ENCODE peak calls at places on chromosome 22, in ten cellular contexts. One of them, this sample, is unnamed.

GRCh38 chr22:20008221-20008995 is 8.2 kb downstream of the ARVCF start:
- DNase-seq in SJSA1: no peak
- DNase-seq in activated gamma-delta T cell treated with anti-CD3 and anti-CD28 coated beads, Interleukin-2, amount 50 U/mL, for 16 hours: no peak
- DNase-seq in sciatic nerve: no peak
- DNase-seq in psoas muscle: no peak
- DNase-seq in fibroblast of pulmonary artery: no peak
- DNase-seq in NCI-H2081: no peak
- DNase-seq in stimulated activated CD4-positive, alpha-beta T cell treated with anti-CD3 and anti-CD28 coated beads, TNF-alpha, amount 100 ng/mL, for 24 hours: no peak
- DNase-seq in activated CD8-positive, alpha-beta memory T cell treated with anti-CD3 and anti-CD28 coated beads, Interleukin-2, amount 10 ng/mL, durations not matched to agents 7 days and 5 days: no peak
- DNase-seq in midbrain: no peak
- DNase-seq in this sample: peak

GRCh38 chr22:31248965-31249940 is 37.2 kb downstream of the LIMK2 start:
- DNase-seq in SJSA1: no peak
- DNase-seq in activated gamma-delta T cell treated with anti-CD3 and anti-CD28 coated beads, Interleukin-2, amount 50 U/mL, for 16 hours: no peak
- DNase-seq in sciatic nerve: no peak
- DNase-seq in psoas muscle: no peak
- DNase-seq in fibroblast of pulmonary artery: no peak
- DNase-seq in NCI-H2081: no peak
- DNase-seq in stimulated activated CD4-positive, alpha-beta T cell treated with anti-CD3 and anti-CD28 coated beads, TNF-alpha, amount 100 ng/mL, for 24 hours: no peak
- DNase-seq in activated CD8-positive, alpha-beta memory T cell treated with anti-CD3 and anti-CD28 coated beads, Interleukin-2, amount 10 ng/mL, durations not matched to agents 7 days and 5 days: no peak
- DNase-seq in midbrain: peak
- DNase-seq in this sample: no peak

GRCh38 chr22:20523118-20523983 is 15.9 kb downstream of the MED15 start:
- DNase-seq in SJSA1: no peak
- DNase-seq in activated gamma-delta T cell treated with anti-CD3 and anti-CD28 coated beads, Interleukin-2, amount 50 U/mL, for 16 hours: no peak
- DNase-seq in sciatic nerve: no peak
- DNase-seq in psoas muscle: no peak
- DNase-seq in fibroblast of pulmonary artery: peak
- DNase-seq in NCI-H2081: no peak
- DNase-seq in stimulated activated CD4-positive, alpha-beta T cell treated with anti-CD3 and anti-CD28 coated beads, TNF-alpha, amount 100 ng/mL, for 24 hours: no peak
- DNase-seq in activated CD8-positive, alpha-beta memory T cell treated with anti-CD3 and anti-CD28 coated beads, Interleukin-2, amount 10 ng/mL, durations not matched to agents 7 days and 5 days: peak
- DNase-seq in midbrain: no peak
- DNase-seq in this sample: no peak

GRCh38 chr22:40123387-40123786 is 54.3 kb upstream of the TNRC6B start:
- DNase-seq in SJSA1: no peak
- DNase-seq in activated gamma-delta T cell treated with anti-CD3 and anti-CD28 coated beads, Interleukin-2, amount 50 U/mL, for 16 hours: no peak
- DNase-seq in sciatic nerve: no peak
- DNase-seq in psoas muscle: no peak
- DNase-seq in fibroblast of pulmonary artery: peak
- DNase-seq in NCI-H2081: no peak
- DNase-seq in stimulated activated CD4-positive, alpha-beta T cell treated with anti-CD3 and anti-CD28 coated beads, TNF-alpha, amount 100 ng/mL, for 24 hours: no peak
- DNase-seq in activated CD8-positive, alpha-beta memory T cell treated with anti-CD3 and anti-CD28 coated beads, Interleukin-2, amount 10 ng/mL, durations not matched to agents 7 days and 5 days: no peak
- DNase-seq in midbrain: no peak
- DNase-seq in this sample: no peak

GRCh38 chr22:20648306-20648903 is 125.5 kb upstream of the SERPIND1 start:
- DNase-seq in SJSA1: no peak
- DNase-seq in activated gamma-delta T cell treated with anti-CD3 and anti-CD28 coated beads, Interleukin-2, amount 50 U/mL, for 16 hours: no peak
- DNase-seq in sciatic nerve: peak
- DNase-seq in psoas muscle: no peak
- DNase-seq in fibroblast of pulmonary artery: no peak
- DNase-seq in NCI-H2081: no peak
- DNase-seq in stimulated activated CD4-positive, alpha-beta T cell treated with anti-CD3 and anti-CD28 coated beads, TNF-alpha, amount 100 ng/mL, for 24 hours: no peak
- DNase-seq in activated CD8-positive, alpha-beta memory T cell treated with anti-CD3 and anti-CD28 coated beads, Interleukin-2, amount 10 ng/mL, durations not matched to agents 7 days and 5 days: peak
- DNase-seq in midbrain: no peak
- DNase-seq in this sample: no peak

GRCh38 chr22:49964136-49964492 is 3.5 kb downstream of the PIM3 start:
- DNase-seq in SJSA1: no peak
- DNase-seq in activated gamma-delta T cell treated with anti-CD3 and anti-CD28 coated beads, Interleukin-2, amount 50 U/mL, for 16 hours: no peak
- DNase-seq in sciatic nerve: peak
- DNase-seq in psoas muscle: no peak
- DNase-seq in fibroblast of pulmonary artery: no peak
- DNase-seq in NCI-H2081: no peak
- DNase-seq in stimulated activated CD4-positive, alpha-beta T cell treated with anti-CD3 and anti-CD28 coated beads, TNF-alpha, amount 100 ng/mL, for 24 hours: no peak
- DNase-seq in activated CD8-positive, alpha-beta memory T cell treated with anti-CD3 and anti-CD28 coated beads, Interleukin-2, amount 10 ng/mL, durations not matched to agents 7 days and 5 days: peak
- DNase-seq in midbrain: no peak
- DNase-seq in this sample: no peak

GRCh38 chr22:50001388-50002231 is 11.0 kb downstream of the IL17REL start:
- DNase-seq in SJSA1: no peak
- DNase-seq in activated gamma-delta T cell treated with anti-CD3 and anti-CD28 coated beads, Interleukin-2, amount 50 U/mL, for 16 hours: no peak
- DNase-seq in sciatic nerve: peak
- DNase-seq in psoas muscle: no peak
- DNase-seq in fibroblast of pulmonary artery: no peak
- DNase-seq in NCI-H2081: no peak
- DNase-seq in stimulated activated CD4-positive, alpha-beta T cell treated with anti-CD3 and anti-CD28 coated beads, TNF-alpha, amount 100 ng/mL, for 24 hours: no peak
- DNase-seq in activated CD8-positive, alpha-beta memory T cell treated with anti-CD3 and anti-CD28 coated beads, Interleukin-2, amount 10 ng/mL, durations not matched to agents 7 days and 5 days: peak
- DNase-seq in midbrain: no peak
- DNase-seq in this sample: no peak

GRCh38 chr22:39674536-39674935 is 104.0 kb downstream of the CACNA1I start:
- DNase-seq in SJSA1: peak
- DNase-seq in activated gamma-delta T cell treated with anti-CD3 and anti-CD28 coated beads, Interleukin-2, amount 50 U/mL, for 16 hours: no peak
- DNase-seq in sciatic nerve: no peak
- DNase-seq in psoas muscle: no peak
- DNase-seq in fibroblast of pulmonary artery: no peak
- DNase-seq in NCI-H2081: no peak
- DNase-seq in stimulated activated CD4-positive, alpha-beta T cell treated with anti-CD3 and anti-CD28 coated beads, TNF-alpha, amount 100 ng/mL, for 24 hours: no peak
- DNase-seq in activated CD8-positive, alpha-beta memory T cell treated with anti-CD3 and anti-CD28 coated beads, Interleukin-2, amount 10 ng/mL, durations not matched to agents 7 days and 5 days: no peak
- DNase-seq in midbrain: no peak
- DNase-seq in this sample: peak

GRCh38 chr22:43237280-43237679 is 50.3 kb upstream of the TTLL12 start:
- DNase-seq in SJSA1: no peak
- DNase-seq in activated gamma-delta T cell treated with anti-CD3 and anti-CD28 coated beads, Interleukin-2, amount 50 U/mL, for 16 hours: no peak
- DNase-seq in sciatic nerve: no peak
- DNase-seq in psoas muscle: no peak
- DNase-seq in fibroblast of pulmonary artery: no peak
- DNase-seq in NCI-H2081: no peak
- DNase-seq in stimulated activated CD4-positive, alpha-beta T cell treated with anti-CD3 and anti-CD28 coated beads, TNF-alpha, amount 100 ng/mL, for 24 hours: no peak
- DNase-seq in activated CD8-positive, alpha-beta memory T cell treated with anti-CD3 and anti-CD28 coated beads, Interleukin-2, amount 10 ng/mL, durations not matched to agents 7 days and 5 days: no peak
- DNase-seq in midbrain: no peak
- DNase-seq in this sample: no peak

GRCh38 chr22:44362249-44363040 is 49.7 kb upstream of the SHISAL1 start:
- DNase-seq in SJSA1: peak
- DNase-seq in activated gamma-delta T cell treated with anti-CD3 and anti-CD28 coated beads, Interleukin-2, amount 50 U/mL, for 16 hours: no peak
- DNase-seq in sciatic nerve: no peak
- DNase-seq in psoas muscle: peak
- DNase-seq in fibroblast of pulmonary artery: peak
- DNase-seq in NCI-H2081: no peak
- DNase-seq in stimulated activated CD4-positive, alpha-beta T cell treated with anti-CD3 and anti-CD28 coated beads, TNF-alpha, amount 100 ng/mL, for 24 hours: no peak
- DNase-seq in activated CD8-positive, alpha-beta memory T cell treated with anti-CD3 and anti-CD28 coated beads, Interleukin-2, amount 10 ng/mL, durations not matched to agents 7 days and 5 days: no peak
- DNase-seq in midbrain: no peak
- DNase-seq in this sample: no peak

GRCh38 chr22:35312198-35313059 is 12.7 kb downstream of the TOM1 start:
- DNase-seq in SJSA1: no peak
- DNase-seq in activated gamma-delta T cell treated with anti-CD3 and anti-CD28 coated beads, Interleukin-2, amount 50 U/mL, for 16 hours: no peak
- DNase-seq in sciatic nerve: no peak
- DNase-seq in psoas muscle: no peak
- DNase-seq in fibroblast of pulmonary artery: no peak
- DNase-seq in NCI-H2081: no peak
- DNase-seq in stimulated activated CD4-positive, alpha-beta T cell treated with anti-CD3 and anti-CD28 coated beads, TNF-alpha, amount 100 ng/mL, for 24 hours: no peak
- DNase-seq in activated CD8-positive, alpha-beta memory T cell treated with anti-CD3 and anti-CD28 coated beads, Interleukin-2, amount 10 ng/mL, durations not matched to agents 7 days and 5 days: no peak
- DNase-seq in midbrain: no peak
- DNase-seq in this sample: no peak

GRCh38 chr22:35688913-35689675 is 28.6 kb upstream of the APOL5 start:
- DNase-seq in SJSA1: no peak
- DNase-seq in activated gamma-delta T cell treated with anti-CD3 and anti-CD28 coated beads, Interleukin-2, amount 50 U/mL, for 16 hours: no peak
- DNase-seq in sciatic nerve: no peak
- DNase-seq in psoas muscle: no peak
- DNase-seq in fibroblast of pulmonary artery: no peak
- DNase-seq in NCI-H2081: no peak
- DNase-seq in stimulated activated CD4-positive, alpha-beta T cell treated with anti-CD3 and anti-CD28 coated beads, TNF-alpha, amount 100 ng/mL, for 24 hours: no peak
- DNase-seq in activated CD8-positive, alpha-beta memory T cell treated with anti-CD3 and anti-CD28 coated beads, Interleukin-2, amount 10 ng/mL, durations not matched to agents 7 days and 5 days: no peak
- DNase-seq in midbrain: no peak
- DNase-seq in this sample: no peak

GRCh38 chr22:37566329-37566837 is 6.1 kb downstream of the CDC42EP1 start:
- DNase-seq in SJSA1: no peak
- DNase-seq in activated gamma-delta T cell treated with anti-CD3 and anti-CD28 coated beads, Interleukin-2, amount 50 U/mL, for 16 hours: peak
- DNase-seq in sciatic nerve: no peak
- DNase-seq in psoas muscle: no peak
- DNase-seq in fibroblast of pulmonary artery: no peak
- DNase-seq in NCI-H2081: no peak
- DNase-seq in stimulated activated CD4-positive, alpha-beta T cell treated with anti-CD3 and anti-CD28 coated beads, TNF-alpha, amount 100 ng/mL, for 24 hours: no peak
- DNase-seq in activated CD8-positive, alpha-beta memory T cell treated with anti-CD3 and anti-CD28 coated beads, Interleukin-2, amount 10 ng/mL, durations not matched to agents 7 days and 5 days: peak
- DNase-seq in midbrain: no peak
- DNase-seq in this sample: no peak

GRCh38 chr22:17258015-17258827 is 39.0 kb upstream of the ADA2 start:
- DNase-seq in SJSA1: no peak
- DNase-seq in activated gamma-delta T cell treated with anti-CD3 and anti-CD28 coated beads, Interleukin-2, amount 50 U/mL, for 16 hours: no peak
- DNase-seq in sciatic nerve: peak
- DNase-seq in psoas muscle: peak
- DNase-seq in fibroblast of pulmonary artery: peak
- DNase-seq in NCI-H2081: peak
- DNase-seq in stimulated activated CD4-positive, alpha-beta T cell treated with anti-CD3 and anti-CD28 coated beads, TNF-alpha, amount 100 ng/mL, for 24 hours: peak
- DNase-seq in activated CD8-positive, alpha-beta memory T cell treated with anti-CD3 and anti-CD28 coated beads, Interleukin-2, amount 10 ng/mL, durations not matched to agents 7 days and 5 days: peak
- DNase-seq in midbrain: peak
- DNase-seq in this sample: peak

GRCh38 chr22:40289991-40290459 is 56.3 kb upstream of the ADSL start:
- DNase-seq in SJSA1: no peak
- DNase-seq in activated gamma-delta T cell treated with anti-CD3 and anti-CD28 coated beads, Interleukin-2, amount 50 U/mL, for 16 hours: peak
- DNase-seq in sciatic nerve: no peak
- DNase-seq in psoas muscle: no peak
- DNase-seq in fibroblast of pulmonary artery: no peak
- DNase-seq in NCI-H2081: no peak
- DNase-seq in stimulated activated CD4-positive, alpha-beta T cell treated with anti-CD3 and anti-CD28 coated beads, TNF-alpha, amount 100 ng/mL, for 24 hours: peak
- DNase-seq in activated CD8-positive, alpha-beta memory T cell treated with anti-CD3 and anti-CD28 coated beads, Interleukin-2, amount 10 ng/mL, durations not matched to agents 7 days and 5 days: peak
- DNase-seq in midbrain: no peak
- DNase-seq in this sample: no peak

GRCh38 chr22:30251661-30252226 is 5.2 kb upstream of the LIF start:
- DNase-seq in SJSA1: peak
- DNase-seq in activated gamma-delta T cell treated with anti-CD3 and anti-CD28 coated beads, Interleukin-2, amount 50 U/mL, for 16 hours: no peak
- DNase-seq in sciatic nerve: no peak
- DNase-seq in psoas muscle: no peak
- DNase-seq in fibroblast of pulmonary artery: peak
- DNase-seq in NCI-H2081: no peak
- DNase-seq in stimulated activated CD4-positive, alpha-beta T cell treated with anti-CD3 and anti-CD28 coated beads, TNF-alpha, amount 100 ng/mL, for 24 hours: no peak
- DNase-seq in activated CD8-positive, alpha-beta memory T cell treated with anti-CD3 and anti-CD28 coated beads, Interleukin-2, amount 10 ng/mL, durations not matched to agents 7 days and 5 days: no peak
- DNase-seq in midbrain: no peak
- DNase-seq in this sample: no peak

GRCh38 chr22:26620197-26620596 is 1.6 kb upstream of the CRYBA4 start:
- DNase-seq in SJSA1: no peak
- DNase-seq in activated gamma-delta T cell treated with anti-CD3 and anti-CD28 coated beads, Interleukin-2, amount 50 U/mL, for 16 hours: no peak
- DNase-seq in sciatic nerve: no peak
- DNase-seq in psoas muscle: no peak
- DNase-seq in fibroblast of pulmonary artery: no peak
- DNase-seq in NCI-H2081: no peak
- DNase-seq in stimulated activated CD4-positive, alpha-beta T cell treated with anti-CD3 and anti-CD28 coated beads, TNF-alpha, amount 100 ng/mL, for 24 hours: no peak
- DNase-seq in activated CD8-positive, alpha-beta memory T cell treated with anti-CD3 and anti-CD28 coated beads, Interleukin-2, amount 10 ng/mL, durations not matched to agents 7 days and 5 days: no peak
- DNase-seq in midbrain: no peak
- DNase-seq in this sample: no peak

GRCh38 chr22:38699143-38699542 is 1.6 kb downstream of the JOSD1 start:
- DNase-seq in SJSA1: no peak
- DNase-seq in activated gamma-delta T cell treated with anti-CD3 and anti-CD28 coated beads, Interleukin-2, amount 50 U/mL, for 16 hours: no peak
- DNase-seq in sciatic nerve: no peak
- DNase-seq in psoas muscle: no peak
- DNase-seq in fibroblast of pulmonary artery: no peak
- DNase-seq in NCI-H2081: no peak
- DNase-seq in stimulated activated CD4-positive, alpha-beta T cell treated with anti-CD3 and anti-CD28 coated beads, TNF-alpha, amount 100 ng/mL, for 24 hours: no peak
- DNase-seq in activated CD8-positive, alpha-beta memory T cell treated with anti-CD3 and anti-CD28 coated beads, Interleukin-2, amount 10 ng/mL, durations not matched to agents 7 days and 5 days: no peak
- DNase-seq in midbrain: no peak
- DNase-seq in this sample: no peak

GRCh38 chr22:23180301-23180892 is at the start of gene BCR:
- DNase-seq in SJSA1: peak
- DNase-seq in activated gamma-delta T cell treated with anti-CD3 and anti-CD28 coated beads, Interleukin-2, amount 50 U/mL, for 16 hours: no peak
- DNase-seq in sciatic nerve: peak
- DNase-seq in psoas muscle: peak
- DNase-seq in fibroblast of pulmonary artery: peak
- DNase-seq in NCI-H2081: no peak
- DNase-seq in stimulated activated CD4-positive, alpha-beta T cell treated with anti-CD3 and anti-CD28 coated beads, TNF-alpha, amount 100 ng/mL, for 24 hours: no peak
- DNase-seq in activated CD8-positive, alpha-beta memory T cell treated with anti-CD3 and anti-CD28 coated beads, Interleukin-2, amount 10 ng/mL, durations not matched to agents 7 days and 5 days: peak
- DNase-seq in midbrain: peak
- DNase-seq in this sample: peak

GRCh38 chr22:48075604-48076400 is 1313.4 kb downstream of the TBC1D22A start:
- DNase-seq in SJSA1: no peak
- DNase-seq in activated gamma-delta T cell treated with anti-CD3 and anti-CD28 coated beads, Interleukin-2, amount 50 U/mL, for 16 hours: no peak
- DNase-seq in sciatic nerve: no peak
- DNase-seq in psoas muscle: no peak
- DNase-seq in fibroblast of pulmonary artery: no peak
- DNase-seq in NCI-H2081: no peak
- DNase-seq in stimulated activated CD4-positive, alpha-beta T cell treated with anti-CD3 and anti-CD28 coated beads, TNF-alpha, amount 100 ng/mL, for 24 hours: no peak
- DNase-seq in activated CD8-positive, alpha-beta memory T cell treated with anti-CD3 and anti-CD28 coated beads, Interleukin-2, amount 10 ng/mL, durations not matched to agents 7 days and 5 days: no peak
- DNase-seq in midbrain: no peak
- DNase-seq in this sample: no peak

GRCh38 chr22:50525991-50526848 is 822 bp upstream of the SCO2 start:
- DNase-seq in SJSA1: peak
- DNase-seq in activated gamma-delta T cell treated with anti-CD3 and anti-CD28 coated beads, Interleukin-2, amount 50 U/mL, for 16 hours: peak
- DNase-seq in sciatic nerve: peak
- DNase-seq in psoas muscle: peak
- DNase-seq in fibroblast of pulmonary artery: peak
- DNase-seq in NCI-H2081: peak
- DNase-seq in stimulated activated CD4-positive, alpha-beta T cell treated with anti-CD3 and anti-CD28 coated beads, TNF-alpha, amount 100 ng/mL, for 24 hours: peak
- DNase-seq in activated CD8-positive, alpha-beta memory T cell treated with anti-CD3 and anti-CD28 coated beads, Interleukin-2, amount 10 ng/mL, durations not matched to agents 7 days and 5 days: peak
- DNase-seq in midbrain: peak
- DNase-seq in this sample: peak

GRCh38 chr22:49847751-49848689 is 5.6 kb upstream of the ZBED4 start:
- DNase-seq in SJSA1: no peak
- DNase-seq in activated gamma-delta T cell treated with anti-CD3 and anti-CD28 coated beads, Interleukin-2, amount 50 U/mL, for 16 hours: no peak
- DNase-seq in sciatic nerve: peak
- DNase-seq in psoas muscle: no peak
- DNase-seq in fibroblast of pulmonary artery: no peak
- DNase-seq in NCI-H2081: no peak
- DNase-seq in stimulated activated CD4-positive, alpha-beta T cell treated with anti-CD3 and anti-CD28 coated beads, TNF-alpha, amount 100 ng/mL, for 24 hours: no peak
- DNase-seq in activated CD8-positive, alpha-beta memory T cell treated with anti-CD3 and anti-CD28 coated beads, Interleukin-2, amount 10 ng/mL, durations not matched to agents 7 days and 5 days: no peak
- DNase-seq in midbrain: no peak
- DNase-seq in this sample: no peak

GRCh38 chr22:17578129-17578754 is 14.9 kb downstream of the SLC25A18 start:
- DNase-seq in SJSA1: no peak
- DNase-seq in activated gamma-delta T cell treated with anti-CD3 and anti-CD28 coated beads, Interleukin-2, amount 50 U/mL, for 16 hours: no peak
- DNase-seq in sciatic nerve: peak
- DNase-seq in psoas muscle: peak
- DNase-seq in fibroblast of pulmonary artery: peak
- DNase-seq in NCI-H2081: no peak
- DNase-seq in stimulated activated CD4-positive, alpha-beta T cell treated with anti-CD3 and anti-CD28 coated beads, TNF-alpha, amount 100 ng/mL, for 24 hours: no peak
- DNase-seq in activated CD8-positive, alpha-beta memory T cell treated with anti-CD3 and anti-CD28 coated beads, Interleukin-2, amount 10 ng/mL, durations not matched to agents 7 days and 5 days: no peak
- DNase-seq in midbrain: peak
- DNase-seq in this sample: no peak

GRCh38 chr22:31284241-31284745 is 8.0 kb downstream of the PIK3IP1 start:
- DNase-seq in SJSA1: no peak
- DNase-seq in activated gamma-delta T cell treated with anti-CD3 and anti-CD28 coated beads, Interleukin-2, amount 50 U/mL, for 16 hours: no peak
- DNase-seq in sciatic nerve: no peak
- DNase-seq in psoas muscle: no peak
- DNase-seq in fibroblast of pulmonary artery: no peak
- DNase-seq in NCI-H2081: no peak
- DNase-seq in stimulated activated CD4-positive, alpha-beta T cell treated with anti-CD3 and anti-CD28 coated beads, TNF-alpha, amount 100 ng/mL, for 24 hours: no peak
- DNase-seq in activated CD8-positive, alpha-beta memory T cell treated with anti-CD3 and anti-CD28 coated beads, Interleukin-2, amount 10 ng/mL, durations not matched to agents 7 days and 5 days: no peak
- DNase-seq in midbrain: no peak
- DNase-seq in this sample: no peak

GRCh38 chr22:50542416-50542927 is 3.2 kb upstream of the KLHDC7B start:
- DNase-seq in SJSA1: no peak
- DNase-seq in activated gamma-delta T cell treated with anti-CD3 and anti-CD28 coated beads, Interleukin-2, amount 50 U/mL, for 16 hours: no peak
- DNase-seq in sciatic nerve: peak
- DNase-seq in psoas muscle: no peak
- DNase-seq in fibroblast of pulmonary artery: no peak
- DNase-seq in NCI-H2081: no peak
- DNase-seq in stimulated activated CD4-positive, alpha-beta T cell treated with anti-CD3 and anti-CD28 coated beads, TNF-alpha, amount 100 ng/mL, for 24 hours: no peak
- DNase-seq in activated CD8-positive, alpha-beta memory T cell treated with anti-CD3 and anti-CD28 coated beads, Interleukin-2, amount 10 ng/mL, durations not matched to agents 7 days and 5 days: peak
- DNase-seq in midbrain: no peak
- DNase-seq in this sample: no peak

GRCh38 chr22:47059701-47060161 is 297.3 kb downstream of the TBC1D22A start:
- DNase-seq in SJSA1: no peak
- DNase-seq in activated gamma-delta T cell treated with anti-CD3 and anti-CD28 coated beads, Interleukin-2, amount 50 U/mL, for 16 hours: no peak
- DNase-seq in sciatic nerve: peak
- DNase-seq in psoas muscle: no peak
- DNase-seq in fibroblast of pulmonary artery: no peak
- DNase-seq in NCI-H2081: no peak
- DNase-seq in stimulated activated CD4-positive, alpha-beta T cell treated with anti-CD3 and anti-CD28 coated beads, TNF-alpha, amount 100 ng/mL, for 24 hours: no peak
- DNase-seq in activated CD8-positive, alpha-beta memory T cell treated with anti-CD3 and anti-CD28 coated beads, Interleukin-2, amount 10 ng/mL, durations not matched to agents 7 days and 5 days: no peak
- DNase-seq in midbrain: no peak
- DNase-seq in this sample: peak

GRCh38 chr22:30474683-30475424 is 3.0 kb upstream of the SEC14L3 start:
- DNase-seq in SJSA1: no peak
- DNase-seq in activated gamma-delta T cell treated with anti-CD3 and anti-CD28 coated beads, Interleukin-2, amount 50 U/mL, for 16 hours: no peak
- DNase-seq in sciatic nerve: no peak
- DNase-seq in psoas muscle: no peak
- DNase-seq in fibroblast of pulmonary artery: no peak
- DNase-seq in NCI-H2081: peak
- DNase-seq in stimulated activated CD4-positive, alpha-beta T cell treated with anti-CD3 and anti-CD28 coated beads, TNF-alpha, amount 100 ng/mL, for 24 hours: no peak
- DNase-seq in activated CD8-positive, alpha-beta memory T cell treated with anti-CD3 and anti-CD28 coated beads, Interleukin-2, amount 10 ng/mL, durations not matched to agents 7 days and 5 days: peak
- DNase-seq in midbrain: no peak
- DNase-seq in this sample: no peak